ENCODE peak calls at places on chromosome 17, in nine cellular contexts. W is hepatocyte; S is fibroblast of lung; C is mesendoderm; X is right lobe of liver; O is neural progenitor cell; Q is CD8-positive, alpha-beta T cell; N is mammary epithelial cell; U is CD4-positive, alpha-beta memory T cell. H is an unnamed sample.
A peak's percentile ranks its signal among the peaks of the same experiment; 100 is the strongest.

GRCh38 chr17:32783602-32784001 is 93.3 kb downstream of the MYO1D start:
- DNase-seq in W (peak; percentile 78), S (peak; percentile 53), C (peak; percentile 65), X (no peak), O (peak; percentile 69), Q (no peak), N (peak; percentile 43), U (peak; percentile 55), H (peak; percentile 31)

GRCh38 chr17:16991349-16992009 is 19.6 kb upstream of the TNFRSF13B start:
- DNase-seq in W (peak; percentile 89), S (peak; percentile 63), C (peak; percentile 82), X (peak; percentile 80), O (peak; percentile 83), Q (peak; percentile 80), N (peak; percentile 39), U (peak; percentile 75), H (peak; percentile 79)

GRCh38 chr17:6589266-6589946 is 33.1 kb upstream of the PITPNM3 start:
- DNase-seq in W (no peak), S (no peak), C (no peak), X (no peak), O (no peak), Q (no peak), N (no peak), U (no peak), H (no peak)

GRCh38 chr17:7858487-7858832 is 657 bp downstream of the CYB5D1 start:
- DNase-seq in W (peak; percentile 73), S (peak; percentile 57), C (peak; percentile 84), X (peak; percentile 66), O (peak; percentile 88), Q (no peak), N (no peak), U (peak; percentile 29), H (no peak)

GRCh38 chr17:17941015-17941414 is 31.2 kb downstream of the TOM1L2 start:
- DNase-seq in W (no peak), S (no peak), C (no peak), X (no peak), O (no peak), Q (no peak), N (no peak), U (no peak), H (no peak)

GRCh38 chr17:38605230-38605851 is 411 bp downstream of the SRCIN1 start:
- DNase-seq in W (peak; percentile 41), S (no peak), C (peak; percentile 81), X (no peak), O (peak; percentile 89), Q (no peak), N (no peak), U (no peak), H (no peak)

GRCh38 chr17:36151891-36152638 is 24.4 kb downstream of the TBC1D3B start:
- DNase-seq in W (no peak), S (no peak), C (no peak), X (no peak), O (no peak), Q (no peak), N (no peak), U (no peak), H (no peak)

GRCh38 chr17:21814776-21815175 is 122.5 kb downstream of the KCNJ18 start:
- DNase-seq in W (no peak), S (no peak), C (no peak), X (no peak), O (no peak), Q (no peak), N (no peak), U (no peak), H (no peak)

GRCh38 chr17:39970157-39970692 is 7.4 kb downstream of the GSDMA start:
- DNase-seq in W (no peak), S (no peak), C (no peak), X (no peak), O (no peak), Q (no peak), N (no peak), U (no peak), H (no peak)

GRCh38 chr17:8119575-8120519 is 1.5 kb upstream of the ALOXE3 start:
- DNase-seq in W (peak; percentile 91), S (peak; percentile 90), C (peak; percentile 96), X (peak; percentile 82), O (peak; percentile 92), Q (peak; percentile 79), N (peak; percentile 94), U (peak; percentile 93), H (peak; percentile 72)

GRCh38 chr17:81638683-81639082 is 1.7 kb downstream of the TSPAN10 start:
- DNase-seq in W (no peak), S (no peak), C (no peak), X (no peak), O (no peak), Q (no peak), N (no peak), U (no peak), H (no peak)

GRCh38 chr17:81636505-81637288 is at the start of the genes NPLOC4 and TSPAN10:
- DNase-seq in W (peak; percentile 95), S (peak; percentile 75), C (peak; percentile 87), X (peak; percentile 86), O (peak; percentile 95), Q (peak; percentile 82), N (peak; percentile 85), U (peak; percentile 77), H (peak; percentile 66)

GRCh38 chr17:81640011-81640410 is 3.0 kb downstream of the TSPAN10 start:
- DNase-seq in W (no peak), S (no peak), C (no peak), X (no peak), O (no peak), Q (no peak), N (no peak), U (no peak), H (no peak)

GRCh38 chr17:81635431-81635830 is 1.5 kb downstream of the NPLOC4 start:
- DNase-seq in W (no peak), S (no peak), C (no peak), X (no peak), O (no peak), Q (no peak), N (peak; percentile 52), U (no peak), H (no peak)

DNA sequence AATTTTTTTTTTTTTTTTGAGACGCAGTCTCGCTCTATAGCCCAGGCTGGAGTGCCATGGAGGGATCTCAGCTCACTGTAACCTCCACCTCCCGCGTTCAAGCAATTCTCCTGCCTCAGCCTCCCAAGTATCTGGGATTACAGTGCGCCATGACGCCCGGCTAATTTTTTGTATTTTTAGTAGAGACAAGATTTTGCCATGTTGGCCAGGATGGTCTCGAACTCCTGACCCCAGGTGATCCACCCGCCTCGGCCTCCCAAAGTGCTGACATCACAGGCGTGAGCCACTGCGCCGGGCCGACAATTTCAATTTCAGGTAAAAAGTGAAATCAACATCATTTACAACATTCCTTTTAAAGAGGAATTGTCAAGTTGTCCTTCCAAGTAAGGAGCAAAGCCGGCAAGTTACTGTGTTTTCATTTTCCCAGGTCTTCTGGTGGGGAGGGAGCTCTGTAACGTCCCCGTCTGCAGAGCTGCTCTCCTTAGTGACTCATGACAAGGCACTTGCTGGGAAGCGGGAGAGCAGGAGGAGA is 873 bp downstream of the NPLOC4 start:
- DNase-seq in W (no peak), S (peak; percentile 67), C (no peak), X (no peak), O (no peak), Q (no peak), N (no peak), U (no peak), H (no peak)
- H3K27ac ChIP-seq in W (peak overlapping the region; percentile 97), S (peak overlapping the region; percentile 95), C (peak overlapping the region; percentile 79), X (peak overlapping the region; percentile 86), O (peak overlapping the region; percentile 80), Q (peak overlapping the region; percentile 61), N (peak overlapping the region; percentile 87), U (peak overlapping the region; percentile 65), H (peak overlapping the region; percentile 85)

GRCh38 chr17:72387969-72388368 is 267.1 kb downstream of the SOX9 start:
- DNase-seq in W (no peak), S (no peak), C (no peak), X (no peak), O (no peak), Q (no peak), N (no peak), U (no peak), H (no peak)
- H3K36me3 ChIP-seq in W (no peaks in the 10 kb centered on the region), S (no peaks in the 10 kb centered on the region), C (no peaks in the 10 kb centered on the region), X (no peaks in the 10 kb centered on the region), O (no peaks in the 10 kb centered on the region), Q (no peaks in the 10 kb centered on the region), N (no peaks in the 10 kb centered on the region), U (no peaks in the 10 kb centered on the region), H (no peaks in the 10 kb centered on the region)

GRCh38 chr17:2025220-2025621 is at the start of gene RTN4RL1:
- DNase-seq in W (peak; percentile 61), S (peak; percentile 57), C (peak; percentile 78), X (peak; percentile 82), O (peak; percentile 81), Q (peak; percentile 73), N (peak; percentile 85), U (peak; percentile 82), H (peak; percentile 81)
- H3K27ac ChIP-seq in W (no peak within 1 kb of the TSS), S (no peak within 1 kb of the TSS), C (no peak within 1 kb of the TSS), X (no peak within 1 kb of the TSS), O (no peak within 1 kb of the TSS), Q (no peak within 1 kb of the TSS), N (no peak within 1 kb of the TSS), U (peak within 1 kb of the TSS; percentile 38), H (peak within 1 kb of the TSS; percentile 72)

DNA sequence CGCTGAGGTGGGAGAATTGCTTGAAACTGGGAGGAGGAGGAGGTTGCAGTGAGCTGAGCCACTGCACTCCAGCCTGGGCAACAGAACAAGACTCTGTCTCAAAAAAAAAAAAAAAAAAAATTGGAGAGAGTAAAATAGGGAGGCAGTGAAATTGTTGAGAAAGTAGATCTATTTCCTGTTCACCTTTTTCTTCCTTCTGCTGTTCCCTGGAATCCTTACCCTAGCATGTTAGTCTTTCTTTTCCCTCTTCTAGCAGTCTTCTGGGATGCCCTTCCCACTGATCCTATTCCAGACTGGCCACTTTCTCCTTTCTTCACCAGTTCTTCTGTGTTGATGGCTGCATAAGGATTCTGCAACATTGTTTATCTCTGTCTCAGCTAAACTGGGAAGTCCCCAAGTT is 3.1 kb downstream of the NME2 start:
- DNase-seq in W (no peak), S (no peak), C (no peak), X (no peak), O (no peak), Q (no peak), N (no peak), U (no peak), H (no peak)
- H3K36me3 ChIP-seq in W (no peaks in the 10 kb centered on the region), S (peaks cover 15% of the 10 kb centered on the region), C (peaks cover 16% of the 10 kb centered on the region), X (peaks cover 33% of the 10 kb centered on the region), O (no peaks in the 10 kb centered on the region), Q (no peaks in the 10 kb centered on the region), N (peaks cover 33% of the 10 kb centered on the region), U (peaks cover 18% of the 10 kb centered on the region), H (no peaks in the 10 kb centered on the region)

GRCh38 chr17:75108193-75108592 is 1.6 kb upstream of the ARMC7 start:
- DNase-seq in W (no peak), S (no peak), C (no peak), X (no peak), O (no peak), Q (no peak), N (no peak), U (no peak), H (no peak)

GRCh38 chr17:75110307-75110937 is 653 bp downstream of the ARMC7 start:
- DNase-seq in W (no peak), S (no peak), C (peak; percentile 50), X (no peak), O (peak; percentile 45), Q (no peak), N (no peak), U (peak; percentile 23), H (no peak)

GRCh38 chr17:75109407-75110236 is at the start of gene ARMC7:
- DNase-seq in W (peak; percentile 95), S (peak; percentile 72), C (peak; percentile 89), X (peak; percentile 94), O (peak; percentile 96), Q (peak; percentile 92), N (peak; percentile 80), U (peak; percentile 87), H (peak; percentile 83)

GRCh38 chr17:75111777-75112176 is 2.0 kb downstream of the ARMC7 start:
- DNase-seq in W (no peak), S (no peak), C (no peak), X (no peak), O (no peak), Q (no peak), N (no peak), U (no peak), H (no peak)

GRCh38 chr17:75109047-75109406 is 742 bp upstream of the ARMC7 start:
- DNase-seq in W (no peak), S (no peak), C (no peak), X (no peak), O (peak; percentile 50), Q (no peak), N (no peak), U (no peak), H (no peak)
- H3K27ac ChIP-seq in W (no peak overlapping the region), S (no peak overlapping the region), C (peak overlapping the region; percentile 60), X (no peak overlapping the region), O (no peak overlapping the region), Q (peak overlapping the region; percentile 42), N (no peak overlapping the region), U (peak overlapping the region; percentile 60), H (no peak overlapping the region)

H was measured in prostate gland.